ENCODE peak calls at places on chromosomes 5 and 9, in nine cellular contexts. C, V, H, S, B, U, X, M and W are unnamed samples.

GRCh38 chr5:82346376-82347212 is 68.4 kb upstream of the RPS23 start:
- DNase-seq in C (no peak), V (no peak), H (no peak), S (no peak), B (no peak), U (peak; percentile 36), X (no peak), M (no peak), W (no peak)

GRCh38 chr5:99032234-99033013 is 103.6 kb upstream of the CHD1 start:
- DNase-seq in C (peak; percentile 30), V (no peak), H (peak; percentile 86), S (peak; percentile 30), B (peak; percentile 60), U (peak; percentile 88), X (no peak), M (peak; percentile 36), W (no peak)

GRCh38 chr5:1393571-1394501 is 48.9 kb upstream of the CLPTM1L start:
- DNase-seq in C (no peak), V (no peak), H (no peak), S (no peak), B (peak; percentile 28), U (no peak), X (no peak), M (no peak), W (no peak)

GRCh38 chr5:13569088-13569715 is 375.3 kb downstream of the DNAH5 start:
- DNase-seq in C (no peak), V (no peak), H (no peak), S (no peak), B (no peak), U (no peak), X (no peak), M (no peak), W (no peak)

GRCh38 chr9:97388721-97389238 is 23.1 kb upstream of the TDRD7 start:
- DNase-seq in C (peak; percentile 83), V (no peak), H (no peak), S (no peak), B (peak; percentile 53), U (peak; percentile 10), X (no peak), M (peak; percentile 88), W (no peak)

GRCh38 chr5:15807861-15808260 is 307.9 kb downstream of the FBXL7 start:
- DNase-seq in C (no peak), V (no peak), H (peak; percentile 70), S (no peak), B (no peak), U (peak; percentile 74), X (no peak), M (no peak), W (no peak)

GRCh38 chr9:90900130-90900529 is 98.5 kb downstream of the SYK start:
- DNase-seq in C (no peak), V (no peak), H (no peak), S (no peak), B (no peak), U (peak; percentile 30), X (no peak), M (no peak), W (no peak)

GRCh38 chr9:123248630-123249029 is 19.8 kb downstream of the STRBP start:
- DNase-seq in C (no peak), V (no peak), H (no peak), S (no peak), B (no peak), U (no peak), X (no peak), M (no peak), W (no peak)

GRCh38 chr5:160188151-160188967 is 40.9 kb upstream of the FABP6 start:
- DNase-seq in C (no peak), V (no peak), H (peak; percentile 72), S (no peak), B (no peak), U (peak; percentile 76), X (peak; percentile 75), M (peak; percentile 53), W (peak; percentile 65)

GRCh38 chr5:55143624-55144023 is 16.3 kb upstream of the GPX8 start:
- DNase-seq in C (no peak), V (no peak), H (no peak), S (no peak), B (no peak), U (no peak), X (no peak), M (no peak), W (no peak)

GRCh38 chr5:89847743-89848142 is 561.8 kb downstream of the CETN3 start:
- DNase-seq in C (no peak), V (no peak), H (peak; percentile 50), S (no peak), B (no peak), U (peak; percentile 29), X (no peak), M (no peak), W (no peak)

GRCh38 chr9:101269596-101270324 is 115.0 kb downstream of the BAAT start:
- DNase-seq in C (no peak), V (no peak), H (no peak), S (no peak), B (no peak), U (no peak), X (no peak), M (no peak), W (no peak)

GRCh38 chr9:99129091-99129490 is 24.2 kb downstream of the TGFBR1 start:
- DNase-seq in C (no peak), V (no peak), H (no peak), S (no peak), B (no peak), U (no peak), X (no peak), M (no peak), W (no peak)

GRCh38 chr5:96279796-96280542 is 153.1 kb downstream of the PCSK1 start:
- DNase-seq in C (peak; percentile 28), V (no peak), H (peak; percentile 79), S (no peak), B (no peak), U (peak; percentile 45), X (no peak), M (peak; percentile 48), W (no peak)

GRCh38 chr5:99099691-99100090 is 170.9 kb upstream of the CHD1 start:
- DNase-seq in C (no peak), V (no peak), H (no peak), S (no peak), B (no peak), U (no peak), X (no peak), M (no peak), W (no peak)

GRCh38 chr5:105954341-105954740 is 1716.4 kb downstream of the EFNA5 start:
- DNase-seq in C (no peak), V (no peak), H (no peak), S (no peak), B (no peak), U (no peak), X (no peak), M (no peak), W (no peak)

GRCh38 chr5:113510836-113511451 is 2.5 kb upstream of the YTHDC2 start:
- DNase-seq in C (peak; percentile 32), V (no peak), H (peak; percentile 70), S (no peak), B (no peak), U (peak; percentile 69), X (no peak), M (peak; percentile 29), W (no peak)

GRCh38 chr9:76687861-76688374 is 76.3 kb upstream of the PCA3 start:
- DNase-seq in C (no peak), V (peak; percentile 23), H (peak; percentile 94), S (no peak), B (no peak), U (peak; percentile 90), X (no peak), M (no peak), W (no peak)

DNA sequence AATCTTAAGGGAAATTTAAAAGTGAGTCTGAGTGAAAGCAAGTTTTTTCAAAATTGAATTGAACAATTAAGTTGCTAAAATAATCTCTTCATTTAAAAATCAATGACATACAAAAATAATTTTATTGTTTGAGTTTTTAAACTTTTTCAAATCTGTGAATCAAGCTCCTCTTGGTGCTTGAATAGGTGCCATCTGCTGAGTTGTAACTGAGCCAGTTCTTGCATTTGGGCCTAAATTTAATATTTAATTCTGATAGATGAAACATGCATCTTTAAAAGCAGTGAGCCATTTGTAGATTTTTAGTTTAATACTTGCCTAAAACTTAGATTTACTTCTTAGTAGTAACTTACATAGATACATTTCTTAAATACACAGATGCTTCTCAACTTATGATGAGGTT is 31.8 kb downstream of the SPATA31D1 start:
- DNase-seq in C (no peak), V (no peak), H (peak; percentile 11), S (no peak), B (no peak), U (peak; percentile 6), X (no peak), M (no peak), W (no peak)
- TF ChIP-seq CTCF in C (no peak), V (no peak), H (no peak), S (no peak), B (no peak), U (no peak), X (no peak), M (no peak), W (no peak)

GRCh38 chr9:125258160-125258559 is 3.5 kb upstream of the GAPVD1 start:
- DNase-seq in C (no peak), V (no peak), H (no peak), S (no peak), B (no peak), U (no peak), X (no peak), M (no peak), W (no peak)

GRCh38 chr9:125260564-125260963 is 1.1 kb upstream of the GAPVD1 start:
- DNase-seq in C (no peak), V (no peak), H (no peak), S (no peak), B (no peak), U (peak; percentile 68), X (no peak), M (no peak), W (no peak)

GRCh38 chr9:125258832-125259534 is 2.6 kb upstream of the GAPVD1 start:
- DNase-seq in C (no peak), V (no peak), H (no peak), S (no peak), B (no peak), U (no peak), X (no peak), M (no peak), W (no peak)

GRCh38 chr9:125261501-125262216 is at the start of gene GAPVD1:
- DNase-seq in C (peak; percentile 98), V (peak; percentile 89), H (peak; percentile 85), S (peak; percentile 86), B (peak; percentile 91), U (peak; percentile 96), X (peak; percentile 93), M (peak; percentile 99), W (peak; percentile 98)

GRCh38 chr9:125262217-125262991 is 778 bp downstream of the GAPVD1 start:
- DNase-seq in C (no peak), V (no peak), H (no peak), S (no peak), B (no peak), U (peak; percentile 42), X (no peak), M (peak; percentile 27), W (no peak)
- TF ChIP-seq CTCF in C (no peak), V (no peak), H (no peak), S (no peak), B (no peak), U (no peak), X (no peak), M (no peak), W (no peak)

GRCh38 chr9:36788534-36788933 is 215.8 kb downstream of the MELK start:
- DNase-seq in C (peak; percentile 30), V (no peak), H (no peak), S (no peak), B (no peak), U (no peak), X (no peak), M (peak; percentile 38), W (no peak)
- TF ChIP-seq CTCF in C (peak; percentile 31), V (no peak), H (peak; percentile 26), S (no peak), B (no peak), U (peak; percentile 35), X (no peak), M (peak; percentile 24), W (no peak)

GRCh38 chr5:10498350-10498749 is 56.7 kb downstream of the ROPN1L start:
- DNase-seq in C (no peak), V (no peak), H (no peak), S (no peak), B (no peak), U (no peak), X (no peak), M (no peak), W (no peak)
- TF ChIP-seq CTCF in C (no peak), V (no peak), H (no peak), S (no peak), B (no peak), U (no peak), X (no peak), M (no peak), W (no peak)